ENCODE peak calls at places on chromosomes 11 and 22, in nine cellular contexts. U is pancreas; Q is CD4-positive, alpha-beta T cell; B is PC-9; K is K562; M is GM10248; H is tibial artery; T is bronchial epithelial cell; W is HL-60. G is an unnamed sample.

GRCh38 chr11:19789840-19790710 is 77.4 kb downstream of the NAV2 start:
- DNase-seq in U (peak), Q (no peak), B (no peak), K (no peak), M (no peak), H (no peak), T (no peak), W (no peak), G (no peak)

GRCh38 chr11:94730153-94730552 is 38.0 kb upstream of the AMOTL1 start:
- DNase-seq in U (no peak), Q (no peak), B (no peak), K (no peak), M (no peak), H (no peak), T (no peak), W (no peak), G (no peak)

GRCh38 chr11:8222820-8223512 is 40.7 kb downstream of the LMO1 start:
- DNase-seq in U (no peak), Q (no peak), B (no peak), K (no peak), M (no peak), H (no peak), T (no peak), W (peak), G (no peak)

GRCh38 chr11:2140411-2141400 is 1.5 kb upstream of the IGF2 start:
- DNase-seq in U (no peak), Q (no peak), B (no peak), K (no peak), M (no peak), H (no peak), T (no peak), W (no peak), G (no peak)

GRCh38 chr11:74663315-74663714 is 67.9 kb downstream of the CHRDL2 start:
- DNase-seq in U (no peak), Q (no peak), B (no peak), K (no peak), M (no peak), H (no peak), T (no peak), W (no peak), G (no peak)

GRCh38 chr11:35390737-35391682 is 28.3 kb downstream of the SLC1A2 start:
- DNase-seq in U (peak), Q (no peak), B (peak), K (peak), M (peak), H (no peak), T (peak), W (no peak), G (peak)

GRCh38 chr11:3807856-3808845 is at the start of gene PGAP2:
- DNase-seq in U (peak), Q (peak), B (peak), K (peak), M (peak), H (peak), T (peak), W (peak), G (peak)

GRCh38 chr22:42959472-42960145 is 55.3 kb downstream of the PACSIN2 start:
- DNase-seq in U (peak), Q (no peak), B (peak), K (peak), M (no peak), H (peak), T (peak), W (peak), G (peak)

GRCh38 chr11:94134651-94135512 is 6.2 kb downstream of the PANX1 start:
- DNase-seq in U (peak), Q (no peak), B (peak), K (peak), M (no peak), H (peak), T (peak), W (no peak), G (peak)

GRCh38 chr11:13183094-13183825 is 94.3 kb upstream of the BMAL1 start:
- DNase-seq in U (no peak), Q (no peak), B (peak), K (peak), M (peak), H (no peak), T (peak), W (peak), G (peak)

GRCh38 chr22:38314140-38314991 is 2.9 kb downstream of the CSNK1E start:
- DNase-seq in U (no peak), Q (no peak), B (peak), K (no peak), M (no peak), H (no peak), T (no peak), W (no peak), G (peak)

GRCh38 chr11:128827494-128827893 is 39.6 kb downstream of the KCNJ1 start:
- DNase-seq in U (no peak), Q (no peak), B (no peak), K (no peak), M (no peak), H (no peak), T (no peak), W (no peak), G (no peak)

GRCh38 chr11:128828350-128828749 is 38.7 kb downstream of the KCNJ1 start:
- DNase-seq in U (no peak), Q (no peak), B (no peak), K (no peak), M (no peak), H (no peak), T (no peak), W (no peak), G (no peak)

GRCh38 chr11:128830290-128830813 is 36.7 kb downstream of the KCNJ1 start:
- DNase-seq in U (no peak), Q (no peak), B (no peak), K (no peak), M (no peak), H (no peak), T (no peak), W (no peak), G (no peak)

GRCh38 chr11:128831781-128832497 is 35.2 kb downstream of the KCNJ1 start:
- DNase-seq in U (no peak), Q (no peak), B (no peak), K (no peak), M (peak), H (no peak), T (no peak), W (no peak), G (no peak)

DNA sequence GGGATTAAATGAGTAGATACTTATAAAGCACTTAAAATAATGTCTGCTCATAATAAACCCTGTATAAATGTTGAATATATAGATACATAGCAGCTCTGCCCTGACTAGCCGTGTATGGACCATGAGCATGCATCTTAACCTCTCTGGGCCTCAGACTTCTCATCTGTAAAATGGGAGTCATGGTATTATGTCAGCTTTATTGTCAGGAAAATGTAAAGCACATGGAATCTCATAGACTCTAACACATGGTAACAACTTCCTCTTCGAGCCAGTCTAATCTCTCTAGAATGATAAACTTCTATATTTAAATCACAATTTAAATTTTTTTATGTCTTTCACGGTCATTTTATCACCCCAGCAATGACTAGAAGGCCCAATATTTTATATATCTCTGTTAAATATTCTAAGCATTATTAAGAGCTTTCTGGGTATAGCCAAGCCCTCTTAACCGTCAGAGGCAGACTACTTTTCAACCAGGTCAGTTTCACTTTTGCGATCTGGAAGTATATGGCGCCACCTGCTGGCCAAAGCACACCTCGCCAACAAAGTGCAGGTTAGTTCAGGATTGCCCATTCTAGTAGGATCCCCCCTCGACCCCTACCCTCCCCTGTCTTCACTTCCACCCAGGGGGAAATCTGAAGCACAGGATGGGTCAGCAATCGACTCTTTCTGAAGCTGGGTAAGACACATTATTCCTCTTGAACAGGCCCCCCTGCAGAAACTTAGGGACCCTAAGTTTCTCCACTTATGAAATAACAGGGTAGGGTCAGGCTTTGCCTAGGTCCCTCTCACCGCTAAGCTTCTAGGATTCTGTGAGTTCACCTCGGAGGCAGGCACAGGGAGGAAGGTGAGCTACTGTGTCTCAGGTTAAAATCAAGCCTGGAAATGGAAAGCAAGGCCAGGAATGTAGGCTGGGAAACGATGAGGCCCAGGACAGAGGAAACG is 36.0 kb downstream of the KCNJ1 start:
- DNase-seq in U (peak), Q (peak), B (peak), K (peak), M (peak), H (peak), T (peak), W (peak), G (peak)
- TF ChIP-seq CTCF in U (peak), Q (peak), B (peak), K (peak), M (peak), H (peak), T (peak), W (peak), G (peak)

DNA sequence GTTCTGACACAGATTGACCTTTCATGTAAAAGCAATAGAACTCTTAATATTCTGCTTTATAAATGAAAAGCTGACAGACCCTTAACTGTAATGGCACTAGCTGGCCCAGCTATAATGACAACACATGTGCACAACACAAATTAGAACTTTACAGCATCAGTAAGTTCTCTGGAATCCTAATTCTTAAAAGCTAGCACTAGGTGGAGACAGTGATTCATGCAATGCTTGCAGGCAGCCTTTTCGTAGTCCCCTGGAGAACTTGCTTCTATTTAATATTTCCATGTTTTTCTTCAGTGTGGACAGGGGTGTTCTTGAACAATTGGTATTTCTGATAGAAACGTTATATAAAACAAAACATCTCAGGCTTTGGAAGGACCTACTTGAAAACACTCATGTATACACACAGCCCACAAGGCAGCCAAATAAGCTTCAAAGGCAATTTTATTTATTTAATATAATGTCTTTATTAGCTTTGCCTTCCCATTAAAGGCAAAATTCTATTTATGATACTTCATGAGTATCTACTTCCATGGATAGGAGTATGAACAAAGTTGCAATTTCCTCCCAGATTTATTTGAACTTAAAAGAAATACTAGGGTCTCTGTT is 374.3 kb upstream of the MPPED2 start:
- DNase-seq in U (no peak), Q (no peak), B (no peak), K (peak), M (no peak), H (no peak), T (peak), W (no peak), G (peak)
- TF ChIP-seq CTCF in U (no peak), Q (no peak), B (peak), K (no peak), M (peak), H (no peak), T (peak), W (peak), G (peak)

GRCh38 chr11:110430267-110431211 is 791 bp downstream of the FDX1 start:
- DNase-seq in U (peak), Q (peak), B (no peak), K (no peak), M (peak), H (peak), T (peak), W (peak), G (peak)
- TF ChIP-seq CTCF in U (no peak), Q (no peak), B (no peak), K (no peak), M (no peak), H (no peak), T (no peak), W (no peak), G (no peak)

DNA sequence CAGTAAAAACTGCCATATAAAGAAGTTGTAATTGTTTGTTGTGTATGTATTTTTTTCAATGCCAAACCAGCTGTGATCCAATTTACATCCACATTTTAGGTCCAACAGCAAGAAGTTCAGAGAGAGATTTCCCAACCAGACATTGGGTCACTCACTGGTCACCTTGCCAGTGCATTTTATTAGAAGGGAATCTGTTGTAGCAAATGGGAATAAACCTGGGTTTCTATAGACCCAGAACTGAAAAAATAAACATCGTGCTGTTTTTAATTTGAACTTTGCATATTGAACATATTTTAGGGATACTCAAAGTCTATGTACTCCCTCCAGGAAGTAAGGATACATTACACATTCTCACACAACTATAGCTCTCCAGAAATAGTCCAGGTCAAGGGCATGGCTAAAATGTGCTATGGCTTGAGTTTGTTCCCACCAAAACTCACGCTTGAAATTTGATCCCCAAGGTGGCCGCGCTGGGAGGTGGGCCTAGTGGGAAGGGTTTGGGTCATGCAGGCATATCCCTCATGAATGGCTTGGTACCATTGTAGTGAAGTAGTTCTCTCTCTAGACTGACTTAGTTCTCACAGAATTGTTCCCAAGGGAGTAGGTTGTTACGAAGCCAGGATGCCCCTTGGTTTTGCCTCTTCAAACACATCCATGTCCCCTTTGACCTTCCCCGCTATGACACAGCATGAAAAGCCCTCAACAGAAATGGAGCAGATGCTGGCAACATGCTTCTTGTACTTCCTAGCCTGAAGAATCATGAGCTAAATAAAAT is 90.9 kb downstream of the RRAS2 start:
- DNase-seq in U (no peak), Q (no peak), B (no peak), K (no peak), M (no peak), H (no peak), T (no peak), W (no peak), G (no peak)
- TF ChIP-seq CTCF in U (no peak), Q (no peak), B (no peak), K (no peak), M (no peak), H (no peak), T (no peak), W (no peak), G (no peak)

DNA sequence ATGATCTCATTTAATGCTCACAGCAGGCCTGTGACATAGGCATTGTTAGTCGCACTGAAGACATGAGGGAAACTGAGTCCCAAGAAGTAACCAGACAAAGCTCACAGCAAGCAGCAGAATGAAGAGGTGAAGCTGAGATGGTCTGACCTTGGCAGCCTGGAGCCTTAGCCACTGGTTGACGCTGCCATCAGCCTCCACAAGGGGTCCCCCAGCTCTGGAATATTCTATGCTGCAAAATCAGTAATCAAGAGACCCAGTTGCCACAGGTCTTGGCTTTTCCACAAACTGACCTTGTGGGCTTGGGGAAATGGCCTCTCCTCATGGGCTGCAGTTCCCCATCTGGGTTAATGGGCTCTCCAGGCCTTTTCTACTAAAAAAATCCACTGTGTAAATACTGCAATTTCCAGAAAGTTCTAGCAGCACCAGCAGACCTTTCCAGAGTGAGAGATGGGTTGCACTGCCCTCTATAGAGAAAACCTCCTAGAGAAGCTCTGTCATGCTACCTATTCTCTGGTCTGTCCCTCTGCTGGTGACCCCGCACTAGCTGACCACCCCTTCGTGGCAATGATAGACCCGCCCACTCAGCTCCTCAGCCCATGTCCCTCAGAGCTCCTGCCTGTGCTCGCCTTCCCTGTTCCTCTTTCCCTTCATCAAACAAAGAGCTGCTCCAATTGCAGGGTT is 22.6 kb upstream of the ISX start:
- DNase-seq in U (no peak), Q (no peak), B (no peak), K (peak), M (peak), H (no peak), T (no peak), W (peak), G (peak)
- TF ChIP-seq CTCF in U (no peak), Q (no peak), B (peak), K (peak), M (peak), H (no peak), T (no peak), W (peak), G (no peak)

DNA sequence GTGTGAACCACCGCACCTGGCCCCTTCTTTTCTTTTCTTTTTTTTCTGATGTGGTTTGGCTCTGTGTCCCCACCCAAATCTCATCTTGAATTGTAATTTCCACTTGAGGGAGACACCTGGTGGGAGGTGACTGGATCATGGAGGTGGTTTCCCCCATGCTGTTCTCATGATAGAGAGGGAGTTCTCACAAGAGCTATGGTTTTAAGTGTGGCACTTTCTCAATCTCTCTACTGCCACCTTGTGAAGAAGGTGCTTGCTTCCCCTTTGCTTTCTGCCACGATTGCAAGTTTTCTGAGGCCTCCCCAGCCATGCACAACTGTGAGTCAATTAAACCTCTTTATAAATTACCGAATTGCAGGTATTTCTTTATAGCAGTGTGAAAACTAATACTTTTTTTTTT is 4.9 kb upstream of the TCN2 start:
- DNase-seq in U (no peak), Q (no peak), B (no peak), K (peak), M (no peak), H (no peak), T (peak), W (peak), G (peak)
- TF ChIP-seq CTCF in U (no peak), Q (no peak), B (peak), K (peak), M (peak), H (no peak), T (peak), W (no peak), G (peak)

GRCh38 chr11:85232559-85232958 is 394.6 kb downstream of the DLG2 start:
- DNase-seq in U (no peak), Q (no peak), B (no peak), K (no peak), M (no peak), H (no peak), T (no peak), W (no peak), G (no peak)
- TF ChIP-seq CTCF in U (no peak), Q (no peak), B (no peak), K (no peak), M (no peak), H (no peak), T (no peak), W (no peak), G (no peak)

G was measured in MCF 10A.